ENCODE peak calls at places on chromosomes 1 and 21, in eight cellular contexts. V is right lobe of liver, K is ovary, J is IMR-90, X is trophoblast cell, U is endothelial cell of umbilical vein, N is colonic mucosa, C is H1. T is an unnamed sample.

GRCh38 chr1:202086579-202087350 is 36.0 kb upstream of the GPR37L1 start:
- DNase-seq in V (no peak), K (no peak), J (no peak), X (no peak), U (no peak), N (peak; percentile 95), C (no peak), T (peak; percentile 90)

GRCh38 chr1:215526147-215526845 is 40.8 kb upstream of the KCTD3 start:
- DNase-seq in V (no peak), K (no peak), J (peak; percentile 69), X (peak; percentile 84), U (peak; percentile 61), N (no peak), C (no peak), T (no peak)

GRCh38 chr1:93443456-93443855 is 4.5 kb upstream of the FNBP1L start:
- DNase-seq in V (no peak), K (no peak), J (no peak), X (no peak), U (no peak), N (no peak), C (no peak), T (no peak)

GRCh38 chr1:147600119-147601111 is 59.1 kb downstream of the BCL9 start:
- DNase-seq in V (no peak), K (peak; percentile 47), J (peak; percentile 70), X (peak; percentile 53), U (peak; percentile 31), N (no peak), C (no peak), T (no peak)

GRCh38 chr1:231058416-231059109 is 18.5 kb upstream of the FAM89A start:
- DNase-seq in V (peak; percentile 50), K (no peak), J (no peak), X (no peak), U (no peak), N (no peak), C (no peak), T (peak; percentile 80)

GRCh38 chr1:64572222-64572900 is 102.4 kb downstream of the CACHD1 start:
- DNase-seq in V (no peak), K (no peak), J (no peak), X (no peak), U (no peak), N (no peak), C (no peak), T (no peak)

GRCh38 chr1:204255966-204256365 is 42.2 kb upstream of the GOLT1A start:
- DNase-seq in V (no peak), K (no peak), J (peak; percentile 50), X (peak; percentile 41), U (peak; percentile 11), N (no peak), C (no peak), T (no peak)

GRCh38 chr1:221704291-221704690 is 37.6 kb downstream of the DUSP10 start:
- DNase-seq in V (no peak), K (no peak), J (peak; percentile 57), X (peak; percentile 41), U (no peak), N (no peak), C (no peak), T (no peak)

GRCh38 chr1:36223373-36223995 is 759 bp upstream of the THRAP3 start:
- DNase-seq in V (no peak), K (no peak), J (peak; percentile 73), X (peak; percentile 40), U (peak; percentile 68), N (peak; percentile 48), C (no peak), T (no peak)

GRCh38 chr1:197519741-197520334 is 251.8 kb downstream of the CRB1 start:
- DNase-seq in V (no peak), K (no peak), J (peak; percentile 12), X (peak; percentile 28), U (peak; percentile 34), N (no peak), C (no peak), T (no peak)

GRCh38 chr1:115062542-115063004 is 26.7 kb downstream of the TSPAN2 start:
- DNase-seq in V (peak; percentile 33), K (no peak), J (no peak), X (peak; percentile 20), U (peak; percentile 68), N (peak; percentile 48), C (no peak), T (peak; percentile 88)

GRCh38 chr1:151581946-151582345 is 29.9 kb upstream of the SNX27 start:
- DNase-seq in V (no peak), K (no peak), J (no peak), X (peak; percentile 56), U (no peak), N (no peak), C (no peak), T (no peak)

GRCh38 chr1:67339623-67340343 is 32.1 kb downstream of the IL12RB2 start:
- DNase-seq in V (no peak), K (no peak), J (peak; percentile 77), X (peak; percentile 6), U (no peak), N (no peak), C (no peak), T (no peak)

GRCh38 chr1:219439376-219439775 is 173.5 kb downstream of the ZC3H11B start:
- DNase-seq in V (no peak), K (no peak), J (peak; percentile 27), X (peak; percentile 43), U (no peak), N (no peak), C (no peak), T (no peak)

GRCh38 chr21:35593000-35593502 is 467.3 kb downstream of the SETD4 start:
- DNase-seq in V (no peak), K (no peak), J (peak; percentile 70), X (no peak), U (peak; percentile 52), N (no peak), C (no peak), T (no peak)

DNA sequence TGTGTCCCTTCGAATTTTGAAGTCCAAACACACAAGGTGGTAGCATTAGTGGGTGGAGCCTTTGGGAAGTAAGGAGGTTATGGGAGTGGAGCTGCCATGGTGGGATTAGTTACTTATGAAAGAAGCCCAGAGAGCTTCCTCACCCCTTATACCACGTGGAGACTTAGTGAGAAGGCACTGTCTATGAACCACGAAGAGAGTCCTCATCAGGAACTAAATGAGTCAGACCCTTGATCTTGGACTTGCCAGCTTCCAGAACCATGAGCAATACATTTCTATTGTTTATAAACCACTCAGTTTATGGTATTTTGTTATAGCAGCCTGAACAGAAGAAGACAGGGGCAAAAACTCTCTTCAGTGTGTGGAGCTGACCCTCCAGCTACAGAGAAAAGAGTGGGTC is 259.3 kb upstream of the AJAP1 start:
- DNase-seq in V (no peak), K (no peak), J (no peak), X (no peak), U (no peak), N (no peak), C (no peak), T (no peak)
- H3K9me3 ChIP-seq in V (no peaks in the 10 kb centered on the region), K (no peaks in the 10 kb centered on the region), J (peaks cover 36% of the 10 kb centered on the region), X (peaks cover 17% of the 10 kb centered on the region), U (no peaks in the 10 kb centered on the region), N (no peaks in the 10 kb centered on the region), C (peaks cover 58% of the 10 kb centered on the region), T (no peaks in the 10 kb centered on the region)

DNA sequence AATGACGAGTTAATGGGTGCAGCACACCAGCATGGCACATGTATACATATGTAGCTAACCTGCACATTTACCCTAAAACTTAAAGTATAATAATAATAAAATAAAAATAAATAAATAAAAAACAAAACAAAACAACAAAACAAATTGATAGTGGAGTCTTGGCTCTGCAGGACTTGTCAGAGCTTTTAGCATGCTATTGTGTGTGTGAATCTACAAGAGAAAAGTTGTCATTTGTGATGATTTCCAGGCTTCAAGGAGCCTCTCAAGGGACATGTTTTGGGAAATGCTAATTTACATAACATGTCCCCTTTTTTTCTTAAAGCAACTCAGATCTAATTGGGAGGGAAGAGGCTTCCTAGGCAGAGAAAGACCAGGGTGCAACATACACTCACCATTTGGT is 9.1 kb downstream of the IL22RA1 start:
- DNase-seq in V (no peak), K (no peak), J (no peak), X (no peak), U (no peak), N (no peak), C (no peak), T (no peak)
- H3K9me3 ChIP-seq in V (no peaks in the 10 kb centered on the region), K (no peaks in the 10 kb centered on the region), J (peaks cover 4% of the 10 kb centered on the region), X (no peaks in the 10 kb centered on the region), U (no peaks in the 10 kb centered on the region), N (no peaks in the 10 kb centered on the region), C (peaks cover 5% of the 10 kb centered on the region), T (no peaks in the 10 kb centered on the region)

DNA sequence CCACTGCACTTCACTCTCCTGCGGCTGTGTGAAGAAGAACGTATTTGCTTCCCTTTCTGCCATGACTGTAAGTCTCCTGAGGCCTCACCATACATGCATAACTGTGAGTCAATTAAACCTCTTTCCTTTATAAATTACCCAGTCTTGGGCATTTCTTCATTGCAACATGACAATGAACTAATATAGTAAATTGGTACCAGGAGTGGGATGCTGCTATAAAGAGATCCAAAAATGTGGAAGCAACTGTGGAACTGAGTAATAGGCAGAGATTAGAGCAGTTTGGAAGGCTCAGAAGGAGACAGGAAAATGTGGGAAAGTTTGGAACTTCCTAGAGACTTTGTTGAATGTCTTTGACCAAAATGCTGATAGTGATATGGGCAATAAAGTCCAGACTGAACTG is 1907.9 kb downstream of the MRPL39 start:
- DNase-seq in V (no peak), K (no peak), J (no peak), X (no peak), U (no peak), N (no peak), C (no peak), T (no peak)
- H3K9me3 ChIP-seq in V (no peaks in the 10 kb centered on the region), K (peaks cover 4% of the 10 kb centered on the region), J (peaks cover 7% of the 10 kb centered on the region), X (peaks cover 2% of the 10 kb centered on the region), U (peaks cover 7% of the 10 kb centered on the region), N (no peaks in the 10 kb centered on the region), C (peaks cover 20% of the 10 kb centered on the region), T (no peaks in the 10 kb centered on the region)

DNA sequence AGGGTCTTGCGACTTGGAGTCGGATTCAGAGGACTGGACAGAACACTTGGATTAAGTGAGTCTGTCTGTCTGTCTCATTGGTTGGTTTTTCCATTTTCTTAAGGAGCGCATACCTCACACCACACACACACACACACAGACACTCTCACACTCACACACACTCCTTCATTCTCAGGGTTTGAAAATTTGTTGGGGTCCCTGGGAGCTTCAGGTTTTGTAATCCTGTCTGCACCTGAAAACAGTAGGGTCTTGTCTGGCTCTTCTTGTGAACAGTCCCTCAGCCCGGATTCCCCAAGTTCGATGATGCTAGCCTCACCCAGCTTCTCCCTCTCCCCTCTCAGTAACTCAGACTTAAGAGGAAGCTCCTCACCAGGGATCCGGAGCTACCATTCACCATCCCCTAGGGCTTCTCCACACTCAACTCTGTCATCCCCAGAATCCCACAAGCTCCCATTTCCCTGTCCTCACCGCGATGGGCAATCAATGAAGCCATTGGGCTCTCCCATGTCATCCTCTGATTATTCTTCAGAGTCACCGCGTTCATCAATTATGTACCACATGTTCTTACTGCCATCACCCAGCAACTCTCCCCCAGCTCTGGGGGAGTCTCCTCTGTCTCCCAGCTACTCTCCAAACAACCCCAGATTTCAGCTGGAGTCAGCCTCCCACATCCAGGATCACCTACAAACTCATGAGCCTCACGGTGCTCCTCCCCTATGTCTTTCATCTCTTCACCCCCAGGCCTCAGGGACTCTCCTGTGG is 1530.9 kb upstream of the TPTE start:
- DNase-seq in V (peak; percentile 25), K (no peak), J (no peak), X (no peak), U (no peak), N (no peak), C (no peak), T (no peak)
- H3K9me3 ChIP-seq in V (no peaks in the 10 kb centered on the region), K (no peaks in the 10 kb centered on the region), J (peaks cover 47% of the 10 kb centered on the region), X (peaks cover 33% of the 10 kb centered on the region), U (peaks cover 37% of the 10 kb centered on the region), N (no peaks in the 10 kb centered on the region), C (peaks cover 72% of the 10 kb centered on the region), T (no peaks in the 10 kb centered on the region)